ENCODE peak calls at places on chromosomes 11 and 22, in six cellular contexts. D is lower lobe of right lung, N is astrocyte, R is gastrocnemius medialis, V is psoas muscle, B is lung. H is an unnamed sample.

GRCh38 chr22:46297151-46297819 is 615 bp downstream of the GTSE1 start:
- DNase-seq in D (peak; percentile 52), N (peak; percentile 24), R (no peak), V (peak; percentile 31), B (no peak), H (no peak)

GRCh38 chr11:26651916-26652315 is 69.9 kb downstream of the SLC5A12 start:
- DNase-seq in D (no peak), N (no peak), R (no peak), V (no peak), B (no peak), H (no peak)

GRCh38 chr22:17115311-17115710 is 5.8 kb downstream of the TMEM121B start:
- DNase-seq in D (no peak), N (no peak), R (no peak), V (no peak), B (no peak), H (no peak)

GRCh38 chr22:39244073-39244495 is 698 bp downstream of the PDGFB start:
- DNase-seq in D (no peak), N (no peak), R (no peak), V (no peak), B (no peak), H (no peak)

GRCh38 chr22:23696326-23696851 is 5.6 kb downstream of the RGL4 start:
- DNase-seq in D (peak; percentile 66), N (peak; percentile 22), R (no peak), V (no peak), B (no peak), H (no peak)

GRCh38 chr11:12418019-12418611 is 40.7 kb downstream of the PARVA start:
- DNase-seq in D (no peak), N (peak; percentile 77), R (no peak), V (no peak), B (no peak), H (no peak)

GRCh38 chr22:48827228-48827810 is 1000.4 kb downstream of the BRD1 start:
- DNase-seq in D (no peak), N (peak; percentile 35), R (no peak), V (no peak), B (no peak), H (peak; percentile 12)

GRCh38 chr11:68998390-68998911 is 14.6 kb downstream of the MRGPRF start:
- DNase-seq in D (peak; percentile 30), N (no peak), R (no peak), V (no peak), B (no peak), H (peak; percentile 64)

GRCh38 chr11:10044618-10045017 is 249.4 kb downstream of the SBF2 start:
- DNase-seq in D (no peak), N (peak; percentile 33), R (no peak), V (no peak), B (no peak), H (no peak)

GRCh38 chr22:35752833-35753189 is 35.1 kb downstream of the APOL5 start:
- DNase-seq in D (no peak), N (no peak), R (no peak), V (no peak), B (no peak), H (no peak)

GRCh38 chr22:36351921-36352774 is 35.6 kb downstream of the MYH9 start:
- DNase-seq in D (peak; percentile 61), N (no peak), R (no peak), V (no peak), B (no peak), H (no peak)

GRCh38 chr22:50694099-50694498 is 21.5 kb downstream of the SHANK3 start:
- DNase-seq in D (no peak), N (no peak), R (no peak), V (no peak), B (no peak), H (no peak)

GRCh38 chr11:107017104-107017432 is 1.2 kb downstream of the GUCY1A2 start:
- DNase-seq in D (no peak), N (peak; percentile 21), R (no peak), V (no peak), B (no peak), H (no peak)

GRCh38 chr22:48968201-48968959 is 859.3 kb downstream of the BRD1 start:
- DNase-seq in D (no peak), N (no peak), R (no peak), V (no peak), B (peak; percentile 30), H (no peak)

GRCh38 chr11:103525069-103525468 is 415.8 kb downstream of the DYNC2H1 start:
- DNase-seq in D (no peak), N (peak; percentile 88), R (no peak), V (no peak), B (no peak), H (no peak)

GRCh38 chr11:110031171-110031570 is 62.0 kb upstream of the ZC3H12C start:
- DNase-seq in D (no peak), N (no peak), R (no peak), V (no peak), B (no peak), H (no peak)

GRCh38 chr11:92277871-92278270 is 53.3 kb downstream of the FAT3 start:
- DNase-seq in D (no peak), N (no peak), R (no peak), V (no peak), B (no peak), H (no peak)

GRCh38 chr11:62612366-62613274 is at the start of the genes EML3 and ROM1:
- DNase-seq in D (peak; percentile 92), N (peak; percentile 48), R (peak; percentile 82), V (peak; percentile 94), B (peak; percentile 92), H (peak; percentile 96)

GRCh38 chr11:79097279-79097875 is 343.5 kb downstream of the TENM4 start:
- DNase-seq in D (no peak), N (peak; percentile 30), R (no peak), V (peak; percentile 25), B (no peak), H (peak; percentile 29)

GRCh38 chr11:93906486-93906885 is 56.1 kb upstream of the VSTM5 start:
- DNase-seq in D (no peak), N (peak; percentile 21), R (no peak), V (no peak), B (no peak), H (no peak)

DNA sequence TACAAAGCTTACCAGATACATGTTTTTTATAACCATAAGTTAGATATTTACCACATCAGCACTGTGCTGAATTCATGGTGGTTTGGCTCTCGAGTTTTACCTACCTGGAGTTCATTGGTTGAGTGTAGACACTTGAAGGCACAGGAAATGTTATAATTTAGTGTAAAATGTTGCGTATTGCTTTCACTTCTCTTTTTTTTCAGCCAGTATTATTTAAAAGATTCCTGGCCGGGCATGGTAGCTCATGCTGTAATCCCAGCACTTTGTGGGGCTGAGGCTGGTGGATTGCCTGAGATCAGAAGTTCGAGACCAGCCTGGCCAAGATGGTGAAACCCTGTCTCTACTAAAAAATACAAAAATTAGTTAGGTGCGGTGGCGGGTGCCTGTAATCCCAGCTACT is 53.0 kb upstream of the GRK2 start:
- DNase-seq in D (no peak), N (no peak), R (no peak), V (no peak), B (no peak), H (no peak)
- H3K27ac ChIP-seq in D (peak overlapping the region; percentile 44), N (no peak overlapping the region), R (no peak overlapping the region), V (no peak overlapping the region), B (no peak overlapping the region), H (no peak overlapping the region)

DNA sequence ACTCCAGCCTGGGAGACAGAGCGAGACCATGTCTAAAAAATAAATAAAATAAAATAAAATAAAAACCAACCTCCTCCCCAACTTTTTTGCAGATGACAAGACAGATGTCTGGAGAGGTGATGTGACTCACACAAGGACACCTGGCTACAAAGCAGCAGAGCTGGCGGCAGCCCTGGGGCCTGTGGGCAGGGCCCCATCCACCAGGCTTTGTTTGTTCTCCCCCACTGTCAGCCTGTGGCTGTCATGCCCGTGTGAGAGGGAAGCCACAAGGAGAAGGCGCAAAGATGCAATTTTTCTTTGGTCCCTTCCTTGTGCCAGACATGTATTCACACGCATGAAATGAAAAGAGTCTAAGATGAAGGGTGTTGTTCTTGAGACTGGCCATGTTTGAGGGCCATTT is 16.6 kb downstream of the CD59 start:
- DNase-seq in D (no peak), N (no peak), R (no peak), V (no peak), B (no peak), H (no peak)
- H3K4me1 ChIP-seq in D (peaks cover 74% of the 10 kb centered on the region), N (peaks cover 52% of the 10 kb centered on the region), R (peaks cover 98% of the 10 kb centered on the region), V (peaks cover 87% of the 10 kb centered on the region), B (peaks cover 49% of the 10 kb centered on the region), H (peaks cover 37% of the 10 kb centered on the region)

GRCh38 chr11:77035580-77035979 is 1.4 kb downstream of the B3GNT6 start:
- DNase-seq in D (no peak), N (no peak), R (no peak), V (no peak), B (no peak), H (no peak)

GRCh38 chr11:77035041-77035440 is 843 bp downstream of the B3GNT6 start:
- DNase-seq in D (no peak), N (no peak), R (no peak), V (no peak), B (no peak), H (no peak)

GRCh38 chr11:77037057-77037456 is 2.9 kb downstream of the B3GNT6 start:
- DNase-seq in D (no peak), N (no peak), R (no peak), V (no peak), B (peak; percentile 18), H (no peak)

GRCh38 chr11:77038029-77038824 is 4.0 kb downstream of the B3GNT6 start:
- DNase-seq in D (no peak), N (no peak), R (no peak), V (no peak), B (no peak), H (no peak)

GRCh38 chr11:77036398-77036797 is 2.2 kb downstream of the B3GNT6 start:
- DNase-seq in D (no peak), N (no peak), R (no peak), V (no peak), B (peak; percentile 25), H (no peak)
- H3K27ac ChIP-seq in D (no peak overlapping the region), N (no peak overlapping the region), R (no peak overlapping the region), V (no peak overlapping the region), B (no peak overlapping the region), H (no peak overlapping the region)

DNA sequence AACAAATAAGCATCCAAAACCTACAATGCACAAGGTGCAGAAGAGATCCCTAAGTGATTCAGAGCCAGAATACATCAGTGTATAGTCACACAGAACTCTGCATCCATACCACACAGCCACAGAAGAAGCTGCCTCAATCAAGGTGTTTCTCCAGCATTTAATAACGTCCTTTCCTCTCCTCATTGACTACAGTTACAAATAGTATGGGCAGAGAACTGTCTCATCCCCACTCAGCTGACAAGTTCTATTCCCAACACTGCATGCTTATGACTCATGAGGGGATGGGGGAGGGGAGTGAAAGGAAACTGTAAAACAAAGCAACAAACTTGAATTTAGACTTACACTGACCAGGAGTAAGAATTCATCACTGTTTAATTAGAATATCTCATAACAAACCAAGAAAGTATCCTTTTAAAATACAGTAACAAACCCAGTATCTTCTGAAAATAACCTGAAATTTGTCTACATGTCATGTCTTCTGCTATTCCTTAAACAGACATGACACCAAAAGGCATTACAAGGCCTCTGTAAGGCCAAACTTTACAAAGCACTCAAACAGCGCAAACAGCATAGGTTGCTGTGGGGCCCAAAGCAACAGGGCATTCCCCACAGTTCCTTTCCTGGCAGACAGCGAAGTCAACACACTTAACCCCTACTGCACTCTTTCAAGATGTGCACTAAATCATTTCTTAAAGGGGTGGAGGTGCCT is 29.3 kb downstream of the CELF1 start:
- DNase-seq in D (no peak), N (peak; percentile 75), R (peak; percentile 51), V (no peak), B (no peak), H (no peak)
- H3K4me1 ChIP-seq in D (peaks cover 63% of the 10 kb centered on the region), N (peaks cover 24% of the 10 kb centered on the region), R (peaks cover 95% of the 10 kb centered on the region), V (peaks cover 84% of the 10 kb centered on the region), B (peaks cover 30% of the 10 kb centered on the region), H (peaks cover 83% of the 10 kb centered on the region)